ENCODE peak calls at places on chromosomes 11 and 22, in four cellular contexts. Z, A, E and J are unnamed samples.

GRCh38 chr11:134741453-134742227 is 329.6 kb upstream of the B3GAT1 start:
- DNase-seq in Z (no peak), A (no peak), E (no peak), J (no peak)

GRCh38 chr11:106137061-106137460 is 59.6 kb downstream of the AASDHPPT start:
- DNase-seq in Z (no peak), A (no peak), E (no peak), J (no peak)

GRCh38 chr11:107562647-107563208 is 2.8 kb downstream of the ALKBH8 start:
- DNase-seq in Z (no peak), A (no peak), E (no peak), J (no peak)

GRCh38 chr22:25350551-25350971 is 131.1 kb downstream of the CRYBB2 start:
- DNase-seq in Z (no peak), A (no peak), E (no peak), J (no peak)

GRCh38 chr11:63668396-63668795 is 2.8 kb downstream of the ATL3 start:
- DNase-seq in Z (no peak), A (no peak), E (no peak), J (no peak)

GRCh38 chr11:76604081-76604601 is 66.4 kb downstream of the LRRC32 start:
- DNase-seq in Z (no peak), A (no peak), E (no peak), J (no peak)

GRCh38 chr11:118202599-118203422 is 22.0 kb downstream of the JAML start:
- DNase-seq in Z (no peak), A (no peak), E (no peak), J (no peak)

GRCh38 chr11:109609454-109610185 is 187.6 kb downstream of the C11orf87 start:
- DNase-seq in Z (no peak), A (no peak), E (no peak), J (no peak)

GRCh38 chr11:35553831-35554230 is 28.4 kb upstream of the PAMR1 start:
- DNase-seq in Z (no peak), A (peak), E (no peak), J (no peak)

GRCh38 chr11:107006076-107006833 is 12.0 kb downstream of the GUCY1A2 start:
- DNase-seq in Z (no peak), A (no peak), E (no peak), J (no peak)